ENCODE peak calls at places on chromosomes 7 and 10, in six cellular contexts. C, M, S, N, K and G are unnamed samples. For H3K36me3, the result is how much of the 10 kb centered on the place peaks cover.

GRCh38 chr10:51162002-51162401 is 87.7 kb downstream of the PRKG1 start:
- DNase-seq in M (no peak), K (no peak), N (peak), C (peak), S (peak), G (no peak)

GRCh38 chr7:151429555-151430331 is 10.2 kb downstream of the CRYGN start:
- DNase-seq in M (peak), K (no peak), N (no peak), C (no peak), S (no peak), G (no peak)

GRCh38 chr7:42012786-42013360 is 224.1 kb downstream of the GLI3 start:
- DNase-seq in N (no peak), K (no peak), M (no peak), S (no peak), C (no peak), G (no peak)

GRCh38 chr10:72027498-72027897 is 60.9 kb downstream of the SPOCK2 start:
- DNase-seq in S (no peak), K (no peak), N (no peak), M (peak), C (no peak), G (no peak)

GRCh38 chr10:122116331-122116730 is 127.4 kb downstream of the TACC2 start:
- DNase-seq in N (no peak), M (peak), S (no peak), C (no peak), K (no peak), G (no peak)

GRCh38 chr7:123660514-123661354 is 5.1 kb downstream of the LMOD2 start:
- DNase-seq in N (no peak), K (no peak), C (no peak), S (no peak), M (no peak), G (no peak)

GRCh38 chr7:156604311-156604710 is 36.3 kb upstream of the RNF32 start:
- DNase-seq in K (no peak), M (no peak), S (no peak), N (no peak), C (no peak), G (no peak)

GRCh38 chr10:108050626-108051025 is 886.1 kb upstream of the SORCS1 start:
- DNase-seq in C (no peak), S (no peak), N (no peak), K (no peak), M (no peak), G (no peak)

GRCh38 chr7:46301677-46302076 is 380.6 kb upstream of the IGFBP3 start:
- DNase-seq in M (peak), C (no peak), S (no peak), K (no peak), N (no peak), G (no peak)

GRCh38 chr7:49643321-49643720 is 130.1 kb upstream of the VWC2 start:
- DNase-seq in N (no peak), K (no peak), C (peak), M (no peak), S (peak), G (no peak)

GRCh38 chr7:50766808-50767207 is 15.9 kb downstream of the GRB10 start:
- DNase-seq in K (no peak), M (peak), C (no peak), S (no peak), N (no peak), G (no peak)

GRCh38 chr7:5414876-5415275 is 8.8 kb downstream of the TNRC18 start:
- DNase-seq in N (no peak), S (peak), M (no peak), K (no peak), C (no peak), G (no peak)

GRCh38 chr7:144428431-144428830 is 24.9 kb upstream of the NOBOX start:
- DNase-seq in K (no peak), S (no peak), N (no peak), C (no peak), M (no peak), G (no peak)

GRCh38 chr7:130207642-130208041 is at the start of gene SSMEM1:
- DNase-seq in S (no peak), K (no peak), M (peak), C (no peak), N (no peak), G (no peak)

GRCh38 chr10:70960783-70961570 is 72.6 kb upstream of the PCBD1 start:
- DNase-seq in N (no peak), M (no peak), S (no peak), C (no peak), K (no peak), G (peak)

GRCh38 chr10:3399756-3400155 is 227.2 kb upstream of the PITRM1 start:
- DNase-seq in S (no peak), C (no peak), N (peak), M (peak), K (no peak), G (no peak)

GRCh38 chr7:2011266-2012043 is 221.3 kb downstream of the MAD1L1 start:
- DNase-seq in K (peak), S (no peak), N (peak), M (no peak), C (no peak), G (peak)

GRCh38 chr7:39252916-39253315 is 275.2 kb downstream of the POU6F2 start:
- DNase-seq in C (no peak), S (peak), K (no peak), M (no peak), N (no peak), G (no peak)

GRCh38 chr10:91298224-91298862 is 77.9 kb downstream of the PCGF5 start:
- DNase-seq in K (peak), S (peak), C (peak), N (peak), M (peak), G (peak)

GRCh38 chr10:124791378-124792348 is at the start of gene EEF1AKMT2:
- DNase-seq in K (peak), C (peak), M (peak), S (peak), N (peak), G (peak)

GRCh38 chr7:80869821-80870751 is 48.8 kb downstream of the SEMA3C start:
- DNase-seq in N (no peak), C (no peak), S (no peak), K (no peak), M (no peak), G (no peak)

GRCh38 chr10:71863203-71863602 is 12.2 kb upstream of the PSAP start:
- DNase-seq in S (no peak), N (no peak), K (no peak), C (no peak), M (no peak), G (no peak)

GRCh38 chr7:88169717-88170320 is 50.0 kb downstream of the SRI start:
- DNase-seq in N (peak), K (no peak), C (no peak), S (peak), M (peak), G (no peak)

GRCh38 chr10:103534621-103535498 is 41.4 kb downstream of the NEURL1 start:
- DNase-seq in N (peak), S (no peak), C (no peak), K (peak), M (no peak), G (peak)

GRCh38 chr10:70404906-70405824 is 1.2 kb downstream of the EIF4EBP2 start:
- DNase-seq in S (peak), N (peak), K (peak), M (peak), C (peak), G (peak)

GRCh38 chr7:12244129-12244528 is 33.0 kb downstream of the TMEM106B start:
- DNase-seq in S (peak), M (peak), K (peak), C (no peak), N (peak), G (no peak)

GRCh38 chr10:96613565-96613964 is 26.8 kb upstream of the TM9SF3 start:
- DNase-seq in S (no peak), K (no peak), C (no peak), N (no peak), M (peak), G (no peak)

GRCh38 chr7:81013036-81013435 is 94.2 kb upstream of the SEMA3C start:
- DNase-seq in K (no peak), C (no peak), M (peak), S (no peak), N (no peak), G (no peak)

GRCh38 chr7:54778166-54778565 is 19.2 kb upstream of the SEC61G start:
- DNase-seq in K (no peak), C (no peak), N (no peak), S (no peak), M (peak), G (no peak)

GRCh38 chr7:54778696-54779285 is 19.8 kb upstream of the SEC61G start:
- DNase-seq in M (peak), K (no peak), C (no peak), N (no peak), S (no peak), G (no peak)

GRCh38 chr7:54774785-54775740 is 16.1 kb upstream of the SEC61G start:
- DNase-seq in C (no peak), S (no peak), N (no peak), M (no peak), K (no peak), G (no peak)

GRCh38 chr7:54769203-54769602 is 10.2 kb upstream of the SEC61G start:
- DNase-seq in C (no peak), M (peak), K (no peak), S (no peak), N (no peak), G (no peak)

GRCh38 chr7:54773472-54774399 is 14.7 kb upstream of the SEC61G start:
- DNase-seq in K (peak), S (peak), M (peak), N (peak), C (peak), G (peak)
- H3K4me3 ChIP-seq in K (peak), S (peak), M (peak), N (peak), C (peak), G (peak)

GRCh38 chr7:134442441-134443220 is 16.3 kb downstream of the AKR1B1 start:
- DNase-seq in C (no peak), M (no peak), S (no peak), K (no peak), N (no peak), G (no peak)
- H3K36me3 ChIP-seq in C (half or more), M (under half), S (under half), K (half or more), N (under half), G (under half)

DNA sequence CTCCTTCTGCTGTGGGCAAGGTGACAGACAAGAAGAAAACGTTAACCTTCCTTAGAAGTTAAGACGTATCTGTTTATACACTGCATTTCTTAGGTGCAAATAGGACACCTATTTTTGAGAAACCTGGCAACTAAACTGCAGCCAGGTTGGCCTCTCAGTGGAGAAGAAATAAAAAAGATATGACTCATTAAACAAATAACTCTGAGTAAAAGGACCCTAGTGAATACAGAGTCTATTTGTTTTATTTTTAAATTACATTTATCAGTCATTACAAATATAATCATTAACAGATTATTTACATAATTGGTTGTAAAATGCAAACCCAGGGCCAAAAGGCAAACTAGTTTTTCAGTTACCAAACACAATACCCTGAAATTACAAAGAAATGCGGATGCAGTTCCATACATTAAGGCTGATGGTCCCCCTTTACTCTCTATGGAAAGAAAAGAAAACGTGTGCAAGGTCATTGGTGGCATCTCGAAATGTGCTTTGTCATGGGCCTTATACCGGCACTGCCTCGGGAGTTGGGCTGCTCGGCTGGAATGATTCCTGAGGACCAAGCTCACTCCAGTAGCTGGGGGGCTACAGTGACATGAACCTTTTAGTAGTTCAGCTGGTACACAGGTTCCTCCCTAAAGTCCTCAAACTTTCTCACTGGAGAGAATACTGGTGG is 38.4 kb downstream of the ADRB1 start:
- DNase-seq in S (no peak), K (no peak), C (no peak), N (no peak), M (peak), G (no peak)
- H3K4me3 ChIP-seq in S (no peak), K (no peak), C (no peak), N (no peak), M (no peak), G (no peak)

GRCh38 chr7:37275086-37275485 is 173.6 kb downstream of the ELMO1 start:
- DNase-seq in C (no peak), N (no peak), K (no peak), S (no peak), M (no peak), G (no peak)
- H3K36me3 ChIP-seq in C (under half), N (under half), K (under half), S (under half), M (under half), G (under half)

DNA sequence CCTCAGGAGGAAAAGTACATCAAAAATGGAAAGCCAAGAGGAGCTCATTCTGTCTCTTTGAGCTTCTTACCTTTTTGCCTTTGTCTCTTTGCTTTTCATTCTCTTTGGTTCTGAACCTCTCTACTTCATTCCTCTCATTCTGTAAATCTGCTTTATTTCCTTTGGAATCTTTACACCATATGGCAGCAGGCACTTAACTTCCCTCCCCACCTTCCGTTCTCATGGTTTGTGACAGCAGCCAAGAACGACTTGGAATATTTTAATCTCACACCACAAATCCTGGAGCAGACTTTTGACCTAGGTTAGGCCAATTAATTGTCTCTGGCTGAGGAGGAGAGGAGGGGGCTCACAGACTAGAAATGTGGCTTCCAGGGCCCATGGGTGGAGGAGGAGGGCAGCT is 386.4 kb downstream of the DPP6 start:
- DNase-seq in C (no peak), K (no peak), S (no peak), N (no peak), M (no peak), G (no peak)
- H3K4me3 ChIP-seq in C (no peak), K (no peak), S (no peak), N (no peak), M (no peak), G (no peak)

DNA sequence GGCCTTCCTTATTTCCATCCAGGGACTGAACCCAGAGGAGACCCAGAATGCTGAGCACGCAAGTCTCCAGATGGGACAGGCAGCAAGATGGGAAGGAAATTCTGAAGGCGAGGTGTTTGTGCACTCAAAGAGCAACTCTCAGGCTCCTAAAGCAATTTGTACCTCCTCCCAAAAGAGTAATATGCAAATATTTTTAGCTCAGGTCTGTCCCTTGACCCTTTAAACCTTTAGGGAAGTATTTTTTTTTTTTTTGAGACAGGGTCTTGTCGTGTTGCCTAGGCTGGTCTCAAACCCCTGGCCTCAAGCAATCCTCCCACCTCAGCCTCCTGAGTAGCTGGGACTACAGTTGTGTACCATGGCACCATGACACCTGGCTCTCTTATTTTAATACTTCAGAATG is 8.4 kb downstream of the RP9 start:
- DNase-seq in K (no peak), C (no peak), S (no peak), N (no peak), M (no peak), G (no peak)
- H3K36me3 ChIP-seq in K (half or more), C (half or more), S (under half), N (half or more), M (under half), G (under half)

GRCh38 chr10:22253578-22253882 is 35.7 kb upstream of the EBLN1 start:
- DNase-seq in S (peak), C (peak), N (peak), M (no peak), K (peak), G (no peak)
- H3K4me3 ChIP-seq in S (peak), C (peak), N (no peak), M (peak), K (peak), G (peak)

DNA sequence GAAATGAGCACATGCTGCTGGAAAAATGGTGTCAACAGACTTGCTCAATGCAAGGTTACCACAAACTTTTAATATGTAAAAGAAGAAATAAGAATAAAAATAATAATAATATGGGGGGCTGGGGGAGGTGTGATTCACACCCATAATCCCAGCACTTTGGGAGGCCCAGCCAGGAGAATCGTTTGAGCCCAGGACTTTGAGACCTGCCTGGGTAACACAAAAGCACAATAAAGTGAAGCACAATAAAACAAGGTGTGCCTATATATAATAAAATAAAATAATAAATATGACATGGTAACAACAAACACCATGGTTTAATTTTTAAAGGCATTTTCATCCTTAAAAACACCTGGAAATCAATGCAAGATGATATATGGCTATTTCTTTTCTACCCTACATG is 25.1 kb downstream of the EIF3A start:
- DNase-seq in K (no peak), N (no peak), M (no peak), S (no peak), C (no peak), G (no peak)
- H3K36me3 ChIP-seq in K (half or more), N (half or more), M (under half), S (half or more), C (half or more), G (half or more)